ENCODE peak calls at places on chromosomes 2 and 18, in five cellular contexts. B is upper lobe of right lung; Y is stimulated activated CD4-positive, alpha-beta T cell treated with anti-CD3 and anti-CD28 coated beads, Interleukin-12 subunit alpha, Interleukin-12 subunit beta, amount 100 ng/mL, for 48 hours; Z is pulmonary artery endothelial cell; T is left ventricle myocardium superior. I is an unnamed sample.

GRCh38 chr2:224058048-224058775 is 19.1 kb upstream of the SERPINE2 start:
- DNase-seq in B (no peak), Z (no peak), Y (no peak), T (no peak), I (no peak)

GRCh38 chr2:218839430-218839829 is 7.8 kb upstream of the PRKAG3 start:
- DNase-seq in Y (no peak), B (no peak), Z (no peak), T (no peak), I (no peak)

GRCh38 chr2:143629344-143629743 is 500.1 kb downstream of the ARHGAP15 start:
- DNase-seq in B (no peak), T (no peak), Z (no peak), Y (no peak), I (no peak)

GRCh38 chr2:70688427-70688826 is 79.6 kb downstream of the ADD2 start:
- DNase-seq in T (no peak), Y (no peak), Z (no peak), B (peak), I (no peak)

GRCh38 chr2:229419158-229419557 is 148.1 kb upstream of the PID1 start:
- DNase-seq in Z (no peak), Y (no peak), T (no peak), B (no peak), I (no peak)

GRCh38 chr2:109611467-109612095 is 2.2 kb downstream of the SEPTIN10 start:
- DNase-seq in Z (no peak), Y (no peak), T (no peak), B (no peak), I (no peak)

GRCh38 chr2:156333274-156333950 is 891 bp upstream of the NR4A2 start:
- DNase-seq in Z (no peak), T (no peak), Y (no peak), B (no peak), I (no peak)

GRCh38 chr18:3008546-3008945 is 4.4 kb downstream of the LPIN2 start:
- DNase-seq in Y (no peak), T (no peak), Z (peak), B (no peak), I (no peak)

GRCh38 chr2:9770308-9771100 is 72.8 kb upstream of the TAF1B start:
- DNase-seq in Y (no peak), Z (peak), T (peak), B (peak), I (no peak)

GRCh38 chr18:68267583-68267982 is 447.3 kb downstream of the TMX3 start:
- DNase-seq in T (no peak), Z (no peak), B (no peak), Y (no peak), I (no peak)